ENCODE peak calls at places on chromosomes 6 and 20, in eight cellular contexts. E, F, X, C, Z, H, I and V are unnamed samples.
A peak's percentile ranks its signal among the peaks of the same experiment; 100 is the strongest.

GRCh38 chr20:15555913-15556312 is 1017.3 kb downstream of the KIF16B start:
- DNase-seq in H (no peak), Z (no peak), E (no peak), F (no peak), I (no peak), C (no peak), X (no peak), V (no peak)

GRCh38 chr6:129774697-129775447 is 64.9 kb upstream of the ARHGAP18 start:
- DNase-seq in F (peak; percentile 68), C (peak; percentile 52), H (peak; percentile 76), X (peak; percentile 90), I (peak; percentile 42), E (peak; percentile 53), Z (peak; percentile 73), V (peak; percentile 90)

GRCh38 chr6:29864037-29864795 is 36.6 kb downstream of the HLA-G start:
- DNase-seq in I (no peak), Z (no peak), E (no peak), C (no peak), H (no peak), X (no peak), F (no peak), V (no peak)

GRCh38 chr6:149566372-149567193 is at the start of gene GINM1:
- DNase-seq in H (peak; percentile 68), Z (peak; percentile 36), F (no peak), C (no peak), E (peak; percentile 46), X (peak; percentile 60), I (peak; percentile 10), V (peak; percentile 75)

GRCh38 chr20:33687370-33687915 is 1.3 kb upstream of the E2F1 start:
- DNase-seq in C (no peak), I (peak; percentile 5), X (no peak), H (peak; percentile 14), F (no peak), E (no peak), Z (peak; percentile 39), V (no peak)

GRCh38 chr6:116511424-116512131 is at the start of gene CALHM5:
- DNase-seq in I (peak; percentile 61), C (peak; percentile 49), F (peak; percentile 58), H (peak; percentile 91), E (peak; percentile 76), Z (peak; percentile 89), X (peak; percentile 84), V (peak; percentile 48)

GRCh38 chr6:105136433-105137350 is 43.1 kb downstream of the POPDC3 start:
- DNase-seq in I (peak; percentile 42), X (peak; percentile 51), C (no peak), H (peak; percentile 55), E (peak; percentile 55), F (no peak), Z (peak; percentile 64), V (peak; percentile 87)

GRCh38 chr6:51139841-51140462 is 321.3 kb downstream of the TFAP2B start:
- DNase-seq in E (no peak), F (no peak), I (no peak), C (no peak), H (no peak), X (peak; percentile 17), Z (no peak), V (no peak)

GRCh38 chr20:5056801-5057599 is 55.7 kb upstream of the SLC23A2 start:
- DNase-seq in Z (peak; percentile 15), I (peak; percentile 77), E (peak; percentile 79), X (peak; percentile 21), F (peak; percentile 26), C (peak; percentile 58), H (peak; percentile 23), V (no peak)

GRCh38 chr6:394641-395289 is 3.2 kb downstream of the IRF4 start:
- DNase-seq in X (no peak), F (no peak), H (no peak), C (no peak), I (no peak), Z (no peak), E (no peak), V (no peak)

GRCh38 chr6:40695114-40695513 is 108.0 kb upstream of the LRFN2 start:
- DNase-seq in Z (no peak), I (peak; percentile 15), H (no peak), E (no peak), X (no peak), C (no peak), F (no peak), V (peak; percentile 50)

GRCh38 chr20:63434599-63435378 is 37.7 kb downstream of the KCNQ2 start:
- DNase-seq in H (peak; percentile 80), I (peak; percentile 56), C (no peak), Z (peak; percentile 33), F (peak; percentile 63), E (peak; percentile 14), X (peak; percentile 87), V (peak; percentile 90)

GRCh38 chr20:57614490-57615471 is 5.4 kb downstream of the ZBP1 start:
- DNase-seq in E (no peak), C (no peak), H (no peak), I (no peak), F (no peak), Z (no peak), X (no peak), V (no peak)

GRCh38 chr6:22099923-22100322 is 196.9 kb downstream of the PRL start:
- DNase-seq in F (no peak), I (no peak), C (no peak), H (no peak), Z (peak; percentile 53), X (no peak), E (no peak), V (no peak)

DNA sequence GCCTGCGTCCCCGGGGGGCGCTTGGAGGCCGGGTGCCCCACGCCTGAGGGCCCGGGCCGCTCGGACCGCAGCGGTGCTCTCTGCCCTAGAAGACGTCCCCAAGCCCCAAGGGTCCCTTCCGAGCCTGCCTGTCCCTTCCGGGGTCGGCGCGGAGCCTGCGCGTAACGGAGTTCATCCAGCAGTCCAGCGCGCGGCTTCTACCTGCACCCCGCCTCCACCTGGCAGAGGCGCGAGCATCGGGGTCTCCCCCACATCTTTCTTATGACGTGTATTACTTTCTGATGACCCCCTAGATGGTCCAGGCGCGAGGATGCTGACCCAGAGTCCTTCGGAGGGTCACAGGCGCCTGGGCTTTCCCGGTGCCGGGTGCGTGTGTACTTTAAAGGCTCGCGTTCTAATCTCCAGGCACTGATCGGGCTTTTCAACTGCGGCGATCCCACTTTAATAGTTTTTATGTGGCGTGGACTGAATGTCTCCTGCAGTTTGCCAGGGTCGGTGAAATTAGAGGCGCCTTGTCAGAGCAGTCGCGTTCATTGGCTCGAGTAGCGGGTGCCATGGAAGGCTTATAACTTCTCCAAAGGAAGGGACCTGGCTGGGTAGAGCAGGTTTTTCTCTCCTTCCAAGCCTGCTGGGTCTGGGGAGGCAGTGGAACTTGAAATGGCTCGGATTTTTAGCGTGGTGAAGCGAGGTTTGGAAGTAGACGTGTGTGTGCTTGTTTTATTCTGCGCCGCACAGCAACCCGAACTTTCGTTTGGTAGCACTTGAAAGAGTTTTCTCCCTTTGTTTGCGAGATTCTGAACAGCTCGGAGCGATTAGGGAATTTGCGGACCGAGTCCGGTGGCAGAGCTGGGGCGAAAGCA is 974 bp downstream of the EYA4 start:
- DNase-seq in F (no peak), E (peak; percentile 35), I (peak; percentile 20), H (peak; percentile 12), Z (peak; percentile 32), C (no peak), X (peak; percentile 54), V (peak; percentile 68)
- TF ChIP-seq EZH2 in F (no peak), E (peak; percentile 35), I (no peak), H (peak; percentile 68), Z (peak; percentile 79), C (peak; percentile 83), X (peak; percentile 78), V (peak; percentile 71)

GRCh38 chr20:18056174-18057105 is 1.3 kb downstream of the OVOL2 start:
- DNase-seq in Z (peak; percentile 1), F (no peak), E (peak; percentile 8), H (no peak), X (peak; percentile 37), I (peak; percentile 68), C (no peak), V (peak; percentile 70)
- TF ChIP-seq EZH2 in Z (peak; percentile 91), F (no peak), E (no peak), H (peak; percentile 80), X (peak; percentile 54), I (no peak), C (no peak), V (peak; percentile 70)

GRCh38 chr20:38247166-38247509 is 13.4 kb downstream of the KIAA1755 start:
- DNase-seq in F (no peak), H (no peak), X (no peak), I (no peak), E (no peak), Z (no peak), C (no peak), V (no peak)

GRCh38 chr20:38246357-38247165 is 14.0 kb downstream of the KIAA1755 start:
- DNase-seq in H (no peak), Z (peak; percentile 53), F (no peak), I (no peak), C (no peak), E (no peak), X (no peak), V (no peak)

GRCh38 chr20:38252292-38253288 is 7.9 kb downstream of the KIAA1755 start:
- DNase-seq in E (no peak), X (no peak), C (no peak), F (no peak), Z (peak; percentile 37), I (no peak), H (no peak), V (no peak)

GRCh38 chr20:38249536-38250310 is 10.8 kb downstream of the KIAA1755 start:
- DNase-seq in E (no peak), X (no peak), H (no peak), C (no peak), Z (no peak), F (no peak), I (no peak), V (no peak)

DNA sequence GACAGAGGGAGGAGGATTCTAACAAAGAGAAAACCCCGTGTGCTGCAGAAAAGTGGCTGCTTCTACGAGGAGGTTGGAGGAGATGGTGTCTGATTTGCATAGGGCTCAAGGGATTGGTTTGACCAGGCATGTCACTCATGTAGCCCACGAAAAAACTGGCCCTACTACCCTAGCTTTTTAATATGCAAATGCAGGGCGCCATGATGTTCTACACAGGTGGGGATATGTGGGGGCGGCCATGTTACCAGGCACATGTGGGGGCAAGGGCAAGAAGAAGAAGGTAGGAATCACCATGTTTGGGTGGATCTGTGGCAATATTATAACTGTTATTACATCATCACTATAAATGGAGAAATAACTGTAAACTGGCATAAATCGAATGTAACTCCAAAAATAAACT is 9.9 kb downstream of the KIAA1755 start:
- DNase-seq in Z (no peak), C (no peak), F (no peak), I (no peak), X (no peak), E (no peak), H (no peak), V (no peak)
- TF ChIP-seq EZH2 in Z (no peak), C (no peak), F (no peak), I (no peak), X (no peak), E (no peak), H (no peak), V (no peak)

DNA sequence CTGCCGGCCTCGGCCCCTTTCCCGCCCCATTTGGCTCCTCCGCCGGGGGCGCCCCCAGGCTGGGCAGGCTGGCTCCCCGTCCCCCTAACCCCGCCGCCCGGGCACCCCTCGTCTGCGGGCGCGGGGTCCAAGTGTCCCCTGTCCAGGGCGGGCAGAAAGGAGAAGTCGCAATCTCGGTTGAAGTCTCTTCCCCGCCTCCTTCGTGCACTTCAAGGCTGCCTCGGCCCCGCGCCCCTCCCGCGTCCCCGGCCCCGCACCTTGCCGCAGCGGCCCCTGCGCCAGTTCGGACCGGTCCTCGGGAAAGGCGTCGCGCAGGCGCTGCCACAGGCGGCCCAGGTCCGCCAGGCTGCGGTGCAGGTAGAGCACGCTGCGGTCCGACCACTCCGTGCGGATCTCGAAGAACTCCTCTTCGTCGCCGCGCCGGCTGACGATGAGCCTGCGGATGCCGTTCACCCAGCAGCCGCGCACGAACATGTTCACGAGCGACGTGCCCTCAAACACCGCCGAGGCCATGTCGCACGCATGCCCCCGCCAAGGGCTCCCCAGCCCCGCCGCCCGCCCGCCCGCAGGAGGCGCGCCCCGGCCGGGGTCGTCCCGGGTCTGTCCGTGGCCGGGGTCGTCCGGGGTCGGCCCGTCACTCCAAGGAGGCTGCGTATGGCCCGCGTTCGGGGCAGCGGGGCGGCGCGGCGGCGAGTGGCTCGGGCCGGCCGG is at the start of gene PXDC1:
- DNase-seq in E (peak; percentile 25), X (no peak), F (no peak), I (no peak), H (peak; percentile 28), Z (no peak), C (no peak), V (peak; percentile 57)
- TF ChIP-seq EZH2 in E (no peak), X (no peak), F (no peak), I (no peak), H (no peak), Z (no peak), C (no peak), V (peak; percentile 99)